ENCODE peak calls at places on chromosomes 3 and 15, in ten cellular contexts. O is testis, S is ovary, B is HCT116, C is IMR-90, G is adrenal gland, V is esophagus muscularis mucosa, Q is tibial nerve, H is stomach, Y is endothelial cell of umbilical vein. J is an unnamed sample.
A peak's percentile ranks its signal among the peaks of the same experiment; 100 is the strongest.

GRCh38 chr3:46856576-46857471 is 6.4 kb downstream of the MYL3 start:
- DNase-seq in O (peak; percentile 7), S (no peak), B (no peak), C (no peak), G (no peak), V (no peak), Q (no peak), H (no peak), Y (no peak), J (peak; percentile 43)

GRCh38 chr3:11331101-11331500 is 58.9 kb downstream of the ATG7 start:
- DNase-seq in O (no peak), S (no peak), B (no peak), C (peak; percentile 59), G (no peak), V (no peak), Q (no peak), H (no peak), Y (peak; percentile 73), J (no peak)

GRCh38 chr3:181880339-181880738 is 168.6 kb downstream of the SOX2 start:
- DNase-seq in O (no peak), S (no peak), B (no peak), C (no peak), G (peak; percentile 64), V (no peak), Q (no peak), H (no peak), Y (no peak), J (no peak)

GRCh38 chr15:49037546-49037940 is 8.7 kb downstream of the SECISBP2L start:
- DNase-seq in O (no peak), S (no peak), B (no peak), C (no peak), G (no peak), V (no peak), Q (no peak), H (no peak), Y (no peak), J (no peak)

GRCh38 chr15:55434989-55435825 is 26.9 kb downstream of the PIERCE2 start:
- DNase-seq in O (no peak), S (no peak), B (peak; percentile 42), C (peak; percentile 64), G (no peak), V (no peak), Q (peak; percentile 8), H (no peak), Y (peak; percentile 83), J (no peak)

GRCh38 chr15:74275957-74276356 is 39.8 kb downstream of the CCDC33 start:
- DNase-seq in O (peak; percentile 20), S (no peak), B (peak; percentile 12), C (no peak), G (no peak), V (no peak), Q (no peak), H (no peak), Y (no peak), J (no peak)

GRCh38 chr3:16205156-16205870 is 30.8 kb downstream of the GALNT15 start:
- DNase-seq in O (no peak), S (no peak), B (no peak), C (peak; percentile 56), G (no peak), V (no peak), Q (no peak), H (no peak), Y (no peak), J (no peak)

GRCh38 chr15:85642693-85643058 is 152.0 kb downstream of the KLHL25 start:
- DNase-seq in O (peak; percentile 74), S (peak; percentile 82), B (no peak), C (peak; percentile 55), G (no peak), V (no peak), Q (peak; percentile 65), H (no peak), Y (peak; percentile 30), J (no peak)

GRCh38 chr15:69857686-69858391 is 239.9 kb downstream of the TLE3 start:
- DNase-seq in O (no peak), S (no peak), B (no peak), C (no peak), G (no peak), V (no peak), Q (no peak), H (no peak), Y (no peak), J (no peak)

DNA sequence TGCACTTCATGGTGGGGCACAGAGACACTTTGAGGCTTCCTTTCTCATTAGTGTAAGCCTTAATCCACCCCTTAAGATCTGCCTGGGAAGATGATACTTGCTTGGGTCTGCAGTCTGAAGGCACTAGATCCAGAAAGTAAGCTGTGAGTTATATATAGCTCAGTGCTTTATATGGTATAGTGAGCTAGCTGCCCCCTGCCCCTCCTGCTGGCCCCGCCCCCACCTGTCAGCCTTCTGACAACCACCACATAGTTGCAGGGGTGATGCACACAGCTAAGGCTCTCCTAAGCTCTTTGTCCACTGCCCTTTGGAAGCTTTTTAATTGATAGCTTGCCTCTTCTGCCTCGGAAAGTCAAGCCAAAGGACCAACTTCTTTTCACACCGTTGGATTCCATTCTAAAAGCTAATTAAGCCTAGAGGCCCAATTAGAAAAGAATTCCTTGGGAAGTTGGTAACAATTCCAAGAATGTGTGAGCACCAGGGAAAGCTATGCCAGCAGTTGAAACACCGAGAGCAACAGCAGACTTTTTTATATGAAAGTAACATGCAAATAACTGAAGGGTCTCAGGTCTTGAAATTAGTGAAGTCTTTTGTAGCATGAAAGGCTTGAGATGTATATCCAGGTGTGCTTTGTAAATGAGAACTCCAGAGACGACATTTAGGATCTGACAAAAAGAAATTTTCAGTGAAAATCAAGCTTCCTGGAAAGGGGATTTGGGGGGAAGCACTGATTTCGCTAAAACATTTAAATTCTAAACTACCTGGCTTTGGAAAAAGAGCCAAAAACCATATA is 2.3 kb downstream of the TPM1 start:
- DNase-seq in O (no peak), S (no peak), B (no peak), C (peak; percentile 68), G (no peak), V (no peak), Q (no peak), H (no peak), Y (peak; percentile 43), J (no peak)
- TF ChIP-seq POLR2A in O (no peak), S (no peak), B (no peak), C (peak; percentile 81), G (no peak), V (peak; percentile 21), Q (no peak), H (no peak), Y (no peak), J (no peak)

DNA sequence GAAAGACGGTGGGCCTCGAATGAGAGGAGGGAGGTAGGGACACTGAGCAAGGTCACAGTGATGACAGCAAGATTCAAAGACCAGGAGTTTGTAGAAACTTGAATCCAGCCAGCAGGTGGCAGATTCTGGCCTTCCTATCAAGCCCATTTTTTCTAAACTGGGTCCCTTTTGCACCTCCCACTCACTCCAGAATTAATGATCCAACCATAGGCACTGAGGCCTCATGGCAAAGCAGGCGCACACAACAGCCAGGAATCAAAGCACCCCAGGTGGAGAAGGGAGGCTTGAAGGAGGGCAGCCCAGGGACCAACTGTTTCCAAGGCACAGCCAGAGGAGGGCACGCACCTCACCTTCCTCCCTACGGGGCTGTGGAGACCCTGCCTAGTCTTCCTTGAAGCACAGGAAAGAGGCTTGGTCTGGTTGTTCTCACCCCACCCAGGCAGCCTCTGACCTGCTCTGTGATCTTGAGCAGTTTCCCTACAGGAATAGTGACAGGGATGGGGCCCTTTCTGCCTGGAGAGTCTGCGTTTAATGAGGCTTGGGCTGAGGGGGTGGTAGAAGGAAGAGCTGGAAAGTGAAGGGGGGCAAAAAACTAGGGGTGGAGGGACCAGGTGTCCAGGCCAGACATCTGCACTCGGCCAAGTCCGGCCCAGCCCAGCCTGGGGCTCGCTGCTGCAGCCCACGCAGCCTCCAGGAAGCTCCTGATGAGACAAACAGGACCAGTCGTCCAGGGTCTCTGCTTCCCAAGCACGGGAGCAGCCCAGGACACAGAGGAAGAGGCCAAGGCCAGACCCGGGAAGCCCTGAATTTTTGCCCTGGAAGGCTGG is 90.0 kb downstream of the ANP32A start:
- DNase-seq in O (peak; percentile 56), S (peak; percentile 45), B (peak; percentile 52), C (peak; percentile 51), G (peak; percentile 74), V (no peak), Q (peak; percentile 57), H (peak; percentile 49), Y (peak; percentile 76), J (no peak)
- TF ChIP-seq CTCF in O (peak; percentile 51), S (peak; percentile 27), B (peak; percentile 69), C (peak; percentile 52), G (peak; percentile 64), V (peak; percentile 55), Q (peak; percentile 40), H (peak; percentile 29), Y (peak; percentile 35), J (peak; percentile 45)

GRCh38 chr3:170360916-170361315 is 3.4 kb downstream of the SKIL start:
- DNase-seq in O (no peak), S (no peak), B (no peak), C (peak; percentile 11), G (no peak), V (no peak), Q (no peak), H (no peak), Y (no peak), J (no peak)

GRCh38 chr3:170360476-170360875 is 3.0 kb downstream of the SKIL start:
- DNase-seq in O (no peak), S (no peak), B (no peak), C (peak; percentile 63), G (no peak), V (no peak), Q (no peak), H (no peak), Y (no peak), J (no peak)

GRCh38 chr3:170357176-170357919 is at the start of gene SKIL:
- DNase-seq in O (peak; percentile 98), S (peak; percentile 97), B (peak; percentile 81), C (peak; percentile 96), G (peak; percentile 99), V (peak; percentile 99), Q (peak; percentile 98), H (peak; percentile 99), Y (peak; percentile 93), J (peak; percentile 100)

GRCh38 chr3:170357920-170358854 is 672 bp downstream of the SKIL start:
- DNase-seq in O (peak; percentile 87), S (peak; percentile 80), B (no peak), C (peak; percentile 59), G (peak; percentile 93), V (peak; percentile 97), Q (peak; percentile 76), H (peak; percentile 80), Y (peak; percentile 77), J (peak; percentile 95)

DNA sequence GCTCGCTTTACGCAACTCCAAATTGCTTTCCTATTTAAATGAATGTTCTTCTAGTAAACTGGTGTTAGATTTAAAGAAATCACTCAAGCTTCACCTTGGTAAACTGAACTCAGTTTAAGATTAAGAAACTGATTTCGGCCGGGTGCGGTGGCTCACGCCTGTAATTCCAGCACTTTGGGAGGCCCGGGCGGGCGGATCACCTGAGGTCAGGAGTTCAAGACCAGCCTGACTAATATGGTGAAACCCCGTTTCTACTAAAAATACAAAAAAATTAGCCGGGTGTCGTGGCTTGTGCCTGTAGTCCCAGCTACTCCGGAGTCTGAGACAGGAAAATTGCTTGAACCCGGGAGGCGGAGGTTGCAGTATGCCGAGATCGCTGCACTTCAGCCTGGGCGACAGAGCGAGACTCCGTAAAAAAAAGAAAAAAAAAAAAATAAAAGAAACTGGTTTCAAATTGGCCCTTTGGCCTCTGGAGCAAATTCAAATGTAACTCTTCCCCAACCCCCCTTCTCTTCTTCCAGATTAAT is 1.7 kb downstream of the SKIL start:
- DNase-seq in O (no peak), S (no peak), B (no peak), C (no peak), G (no peak), V (no peak), Q (no peak), H (no peak), Y (no peak), J (no peak)
- H3K4me1 ChIP-seq in O (peaks cover 25% of the 10 kb centered on the region), S (peaks cover 11% of the 10 kb centered on the region), B (peaks cover 29% of the 10 kb centered on the region), C (peaks cover 18% of the 10 kb centered on the region), G (peaks cover 49% of the 10 kb centered on the region), V (peaks cover 63% of the 10 kb centered on the region), Q (peaks cover 53% of the 10 kb centered on the region), H (peaks cover 31% of the 10 kb centered on the region), Y (peaks cover 50% of the 10 kb centered on the region), J (peaks cover 77% of the 10 kb centered on the region)

GRCh38 chr3:13404625-13405452 is 15.3 kb downstream of the NUP210 start:
- DNase-seq in O (no peak), S (no peak), B (no peak), C (no peak), G (no peak), V (no peak), Q (no peak), H (no peak), Y (no peak), J (peak; percentile 23)
- TF ChIP-seq POLR2A in O (no peak), S (no peak), B (no peak), C (no peak), G (no peak), V (no peak), Q (no peak), H (no peak), Y (no peak), J (no peak)